ENCODE peak calls at places on chromosome 22, in seven cellular contexts. N, D, Y, E, B, Q and P are unnamed samples.

GRCh38 chr22:45538284-45538683 is 35.6 kb downstream of the FBLN1 start:
- DNase-seq in Q (no peak), Y (no peak), N (no peak), E (no peak), D (no peak), B (no peak), P (no peak)

GRCh38 chr22:31075961-31076360 is 5.2 kb upstream of the SMTN start:
- DNase-seq in N (peak; percentile 95), Q (peak; percentile 93), E (peak; percentile 79), Y (no peak), D (no peak), B (no peak), P (no peak)

GRCh38 chr22:46119729-46120419 is 30.5 kb upstream of the PPARA start:
- DNase-seq in D (peak; percentile 48), N (peak; percentile 94), Y (no peak), B (no peak), E (no peak), Q (no peak), P (no peak)

GRCh38 chr22:37012262-37012904 is 6.9 kb downstream of the TST start:
- DNase-seq in E (no peak), D (no peak), Q (no peak), N (no peak), Y (no peak), B (no peak), P (no peak)

GRCh38 chr22:50115693-50116092 is 25.9 kb downstream of the MOV10L1 start:
- DNase-seq in E (no peak), Y (no peak), B (no peak), N (peak; percentile 24), Q (no peak), D (peak; percentile 75), P (no peak)

GRCh38 chr22:26586556-26587325 is 3.2 kb downstream of the TPST2 start:
- DNase-seq in Q (no peak), B (no peak), E (no peak), Y (no peak), N (no peak), D (no peak), P (no peak)

GRCh38 chr22:43388420-43388851 is 23.4 kb upstream of the MPPED1 start:
- DNase-seq in D (peak; percentile 53), Y (peak; percentile 93), N (peak; percentile 45), Q (no peak), B (peak; percentile 63), E (peak; percentile 58), P (peak; percentile 89)

GRCh38 chr22:31344369-31345330 is 1.5 kb downstream of the PATZ1 start:
- DNase-seq in Q (no peak), B (no peak), D (no peak), Y (no peak), E (peak; percentile 46), N (peak; percentile 39), P (no peak)

GRCh38 chr22:37186997-37187522 is 987 bp downstream of the C1QTNF6 start:
- DNase-seq in Q (no peak), E (no peak), B (no peak), D (no peak), N (peak; percentile 21), Y (no peak), P (no peak)

GRCh38 chr22:31229402-31230140 is 17.5 kb downstream of the LIMK2 start:
- DNase-seq in B (no peak), E (peak; percentile 43), Q (no peak), N (peak; percentile 55), D (no peak), Y (no peak), P (no peak)

GRCh38 chr22:27468712-27469111 is 332.8 kb downstream of the MN1 start:
- DNase-seq in Y (no peak), N (no peak), E (no peak), D (no peak), Q (no peak), B (no peak), P (no peak)

GRCh38 chr22:17587631-17588030 is 24.3 kb downstream of the SLC25A18 start:
- DNase-seq in Q (no peak), N (no peak), Y (no peak), E (no peak), D (no peak), B (no peak), P (no peak)

GRCh38 chr22:35604671-35605457 is 12.3 kb downstream of the MB start:
- DNase-seq in E (no peak), D (no peak), Q (no peak), B (no peak), N (peak; percentile 9), Y (no peak), P (no peak)

GRCh38 chr22:26712158-26712557 is 54.8 kb downstream of the MIAT start:
- DNase-seq in E (no peak), N (no peak), B (no peak), Q (no peak), D (no peak), Y (no peak), P (no peak)

GRCh38 chr22:48897959-48898358 is 929.7 kb downstream of the BRD1 start:
- DNase-seq in N (no peak), B (no peak), D (no peak), Q (peak; percentile 65), Y (no peak), E (no peak), P (no peak)
- TF ChIP-seq CTCF in N (no peak), B (no peak), D (no peak), Q (no peak), Y (no peak), E (no peak), P (no peak)

DNA sequence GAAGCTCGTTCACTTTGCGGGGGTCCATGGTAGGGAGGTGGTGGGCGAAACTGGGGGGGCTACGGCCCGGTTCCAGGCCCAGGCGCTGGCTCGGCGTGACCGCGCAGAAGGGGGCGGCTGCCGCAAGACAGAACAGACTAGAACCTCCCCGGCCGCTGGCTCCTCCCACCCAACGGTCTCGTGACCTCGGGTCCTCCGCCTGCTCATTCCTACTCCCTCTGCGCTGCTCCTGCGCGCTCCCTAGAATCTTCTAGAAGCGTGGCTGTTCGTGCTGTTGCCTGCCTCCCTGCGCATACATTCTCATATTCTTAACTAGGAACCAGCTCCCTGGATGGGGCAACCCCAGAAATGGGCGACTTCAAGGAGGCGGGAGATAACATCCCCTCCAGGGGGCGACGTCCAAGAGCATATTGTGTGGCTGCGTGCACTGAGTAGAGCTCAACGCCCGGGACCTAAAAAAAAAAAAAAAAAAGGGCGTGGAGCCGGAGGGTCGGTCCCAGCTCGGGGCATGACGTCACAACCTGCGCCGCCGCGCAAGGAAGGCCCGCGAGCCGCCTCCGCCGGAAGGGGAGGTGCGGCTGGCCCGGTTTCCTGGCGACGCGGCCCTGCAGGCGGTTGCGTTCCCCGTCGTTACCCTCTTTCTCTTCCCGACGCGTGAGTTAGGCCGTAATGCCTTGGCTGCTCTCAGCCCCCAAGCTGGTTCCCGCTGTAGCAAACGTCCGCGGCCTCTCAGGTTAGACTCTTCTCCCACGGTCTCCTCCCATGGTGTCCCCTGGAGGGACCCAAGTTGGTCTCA is at the start of the genes ST13 and XPNPEP3:
- DNase-seq in Q (peak; percentile 98), Y (peak; percentile 94), N (peak; percentile 97), E (peak; percentile 98), D (peak; percentile 95), B (peak; percentile 78), P (peak; percentile 97)
- TF ChIP-seq CTCF in Q (no peak), Y (peak; percentile 46), N (peak; percentile 11), E (no peak), D (peak; percentile 74), B (no peak), P (peak; percentile 23)

DNA sequence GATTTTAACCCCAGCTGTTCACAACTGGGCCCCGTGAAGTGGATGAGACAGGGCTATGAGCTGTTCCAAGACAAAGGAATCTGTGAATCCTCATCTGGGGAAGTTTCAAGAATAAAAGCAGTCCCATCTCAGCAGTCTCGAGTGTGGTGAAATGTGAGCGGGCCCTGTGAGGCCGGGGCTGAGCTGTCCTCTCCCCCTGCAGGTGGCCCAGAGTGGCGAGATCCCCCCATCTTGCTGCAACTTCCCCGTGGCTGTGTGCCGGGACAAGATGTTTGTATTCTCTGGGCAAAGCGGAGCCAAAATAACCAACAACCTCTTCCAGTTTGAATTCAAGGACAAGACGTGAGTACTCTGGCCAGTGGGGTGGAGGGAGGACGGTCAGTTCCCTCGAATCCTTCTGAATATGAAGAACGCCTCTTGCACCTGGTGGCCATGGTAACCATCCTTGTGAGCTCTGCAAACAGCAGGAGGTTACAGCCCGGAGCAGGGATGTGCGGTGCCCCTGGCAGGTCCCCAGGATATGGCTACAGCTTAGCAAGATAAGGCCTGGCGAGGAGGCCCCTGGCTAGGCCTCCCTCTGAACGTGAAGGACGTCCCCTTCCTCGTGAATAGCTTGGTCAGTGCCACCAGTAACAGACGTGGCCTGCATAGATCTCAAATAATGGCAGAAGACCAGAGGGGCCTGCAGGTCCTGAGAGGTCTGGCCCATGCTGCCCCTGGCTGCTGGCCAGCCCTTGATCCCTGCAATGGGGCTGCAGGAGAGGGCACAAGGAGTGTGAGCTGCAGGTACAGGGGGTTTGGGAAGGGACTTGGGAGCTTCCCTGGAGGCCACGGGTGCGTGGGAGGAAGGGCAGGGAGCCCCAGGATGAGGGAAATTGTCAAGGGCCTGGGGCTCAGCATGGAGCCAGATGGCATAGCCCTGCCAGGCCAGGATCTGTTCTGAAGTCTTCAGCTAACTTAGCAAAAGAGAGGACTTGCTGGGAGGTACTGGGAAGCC is 8.4 kb downstream of the LZTR1 start:
- DNase-seq in Q (no peak), D (no peak), Y (no peak), E (no peak), N (no peak), B (no peak), P (no peak)
- TF ChIP-seq CTCF in Q (no peak), D (no peak), Y (no peak), E (no peak), N (no peak), B (no peak), P (no peak)

DNA sequence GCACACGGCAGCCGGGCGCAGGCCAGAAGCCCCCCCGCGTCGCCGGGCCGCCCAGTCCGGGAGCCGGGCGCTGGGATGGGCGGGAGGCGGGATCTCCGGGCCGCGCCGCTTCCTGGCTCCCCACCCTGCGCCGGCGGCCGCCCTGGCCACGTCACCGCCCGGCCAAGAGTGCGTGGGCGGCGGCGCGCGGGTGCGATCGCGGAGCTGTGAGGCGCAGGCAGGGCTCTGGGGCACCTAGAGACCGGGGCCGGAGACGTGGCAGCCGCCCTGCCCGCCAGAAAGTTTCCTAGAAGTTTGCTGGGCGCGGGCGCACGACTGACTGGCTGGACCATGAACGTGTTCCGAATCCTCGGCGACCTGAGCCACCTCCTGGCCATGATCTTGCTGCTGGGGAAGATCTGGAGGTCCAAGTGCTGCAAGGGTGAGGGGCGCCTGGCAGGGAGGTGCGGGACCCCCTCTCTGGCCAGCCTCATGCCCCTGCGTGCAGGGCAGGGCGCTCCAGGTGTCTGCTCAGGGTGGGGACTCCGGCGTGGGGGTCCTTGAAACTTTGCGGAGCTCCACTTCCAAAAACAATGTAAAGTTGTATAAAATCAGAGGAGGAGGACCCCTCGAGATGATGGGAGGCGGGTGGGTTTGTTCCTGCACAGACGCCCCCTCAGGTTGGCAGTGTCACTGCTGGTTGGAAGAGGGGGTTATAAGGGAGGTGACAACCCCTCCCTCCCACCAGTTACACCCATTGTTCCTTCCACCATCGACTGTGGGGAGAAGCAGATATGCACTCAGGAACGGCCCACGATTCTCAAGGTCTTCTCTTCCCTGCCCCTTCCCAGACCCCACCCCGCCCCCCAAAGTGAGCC is at the start of gene KDELR3:
- DNase-seq in D (peak; percentile 48), Q (no peak), E (no peak), N (peak; percentile 70), Y (no peak), B (peak; percentile 81), P (no peak)
- TF ChIP-seq CTCF in D (peak; percentile 63), Q (no peak), E (no peak), N (peak; percentile 38), Y (peak; percentile 53), B (no peak), P (peak; percentile 67)